ENCODE peak calls at places on chromosomes 12 and 14, in seven cellular contexts. K is prostate gland, D is ovary, S is adrenal gland, V is K562, U is gastrocnemius medialis, B is GM12878. T is an unnamed sample.

GRCh38 chr14:87483651-87484260 is 509.2 kb downstream of the GALC start:
- DNase-seq in K (no peak), S (no peak), U (no peak), D (no peak), V (no peak), B (no peak), T (no peak)

GRCh38 chr14:97783001-97783400 is 985.8 kb downstream of the VRK1 start:
- DNase-seq in U (no peak), V (no peak), K (no peak), B (no peak), S (no peak), D (no peak), T (no peak)

GRCh38 chr12:15220451-15220850 is 766 bp downstream of the RERG start:
- DNase-seq in V (no peak), D (no peak), S (peak; percentile 36), B (no peak), U (no peak), K (no peak), T (no peak)

GRCh38 chr14:50434530-50434929 is 37.8 kb upstream of the CDKL1 start:
- DNase-seq in S (no peak), U (no peak), D (no peak), B (no peak), V (no peak), K (no peak), T (no peak)

GRCh38 chr14:71060274-71060673 is 153.0 kb downstream of the PCNX1 start:
- DNase-seq in V (no peak), B (no peak), K (no peak), U (no peak), S (no peak), D (no peak), T (no peak)

GRCh38 chr12:102067574-102068258 is 5.9 kb upstream of the WASHC3 start:
- DNase-seq in S (no peak), D (no peak), U (no peak), K (no peak), V (no peak), B (no peak), T (no peak)

GRCh38 chr14:70955543-70956480 is 48.6 kb downstream of the PCNX1 start:
- DNase-seq in S (no peak), V (no peak), B (no peak), K (no peak), U (no peak), D (no peak), T (peak; percentile 68)

GRCh38 chr12:15701212-15701611 is 88.0 kb downstream of the EPS8 start:
- DNase-seq in D (no peak), U (no peak), S (no peak), V (no peak), B (no peak), K (no peak), T (peak; percentile 55)

GRCh38 chr12:46388427-46388992 is 15.9 kb upstream of the SLC38A2 start:
- DNase-seq in S (no peak), B (peak; percentile 75), U (no peak), V (no peak), D (no peak), K (no peak), T (peak; percentile 66)

GRCh38 chr14:94125659-94126418 is 3.6 kb downstream of the IFI27L2 start:
- DNase-seq in U (no peak), D (no peak), K (no peak), B (no peak), V (no peak), S (no peak), T (no peak)

GRCh38 chr14:100528962-100529560 is 58.2 kb downstream of the BEGAIN start:
- DNase-seq in S (no peak), K (no peak), D (no peak), V (no peak), U (no peak), B (no peak), T (no peak)

GRCh38 chr14:61553730-61554641 is 141.3 kb upstream of the HIF1A start:
- DNase-seq in K (no peak), U (no peak), D (no peak), V (no peak), S (peak; percentile 85), B (no peak), T (peak; percentile 45)

GRCh38 chr12:118737985-118738540 is 243.3 kb upstream of the SRRM4 start:
- DNase-seq in D (no peak), U (no peak), B (no peak), V (no peak), S (no peak), K (no peak), T (no peak)

GRCh38 chr12:64207453-64207852 is 14.6 kb downstream of the KICS2 start:
- DNase-seq in S (no peak), K (no peak), U (no peak), D (no peak), V (no peak), B (no peak), T (no peak)

GRCh38 chr14:90545966-90546751 is 149.3 kb downstream of the CALM1 start:
- DNase-seq in S (peak; percentile 64), K (no peak), B (no peak), D (no peak), V (no peak), U (peak; percentile 32), T (no peak)

GRCh38 chr12:108562348-108563134 is at the start of gene ISCU:
- DNase-seq in S (peak; percentile 97), B (peak; percentile 90), K (peak; percentile 95), V (peak; percentile 97), D (peak; percentile 99), U (peak; percentile 96), T (peak; percentile 100)

GRCh38 chr12:108561852-108562347 is 496 bp upstream of the ISCU start:
- DNase-seq in U (no peak), K (no peak), V (no peak), B (no peak), S (no peak), D (no peak), T (no peak)

GRCh38 chr12:108559748-108560147 is 1.2 kb downstream of the SART3 start:
- DNase-seq in K (no peak), B (no peak), V (peak; percentile 14), S (no peak), D (no peak), U (no peak), T (peak; percentile 33)

GRCh38 chr12:108560321-108560721 is 652 bp downstream of the SART3 start:
- DNase-seq in V (no peak), K (no peak), U (no peak), D (no peak), B (no peak), S (no peak), T (peak; percentile 62)

DNA sequence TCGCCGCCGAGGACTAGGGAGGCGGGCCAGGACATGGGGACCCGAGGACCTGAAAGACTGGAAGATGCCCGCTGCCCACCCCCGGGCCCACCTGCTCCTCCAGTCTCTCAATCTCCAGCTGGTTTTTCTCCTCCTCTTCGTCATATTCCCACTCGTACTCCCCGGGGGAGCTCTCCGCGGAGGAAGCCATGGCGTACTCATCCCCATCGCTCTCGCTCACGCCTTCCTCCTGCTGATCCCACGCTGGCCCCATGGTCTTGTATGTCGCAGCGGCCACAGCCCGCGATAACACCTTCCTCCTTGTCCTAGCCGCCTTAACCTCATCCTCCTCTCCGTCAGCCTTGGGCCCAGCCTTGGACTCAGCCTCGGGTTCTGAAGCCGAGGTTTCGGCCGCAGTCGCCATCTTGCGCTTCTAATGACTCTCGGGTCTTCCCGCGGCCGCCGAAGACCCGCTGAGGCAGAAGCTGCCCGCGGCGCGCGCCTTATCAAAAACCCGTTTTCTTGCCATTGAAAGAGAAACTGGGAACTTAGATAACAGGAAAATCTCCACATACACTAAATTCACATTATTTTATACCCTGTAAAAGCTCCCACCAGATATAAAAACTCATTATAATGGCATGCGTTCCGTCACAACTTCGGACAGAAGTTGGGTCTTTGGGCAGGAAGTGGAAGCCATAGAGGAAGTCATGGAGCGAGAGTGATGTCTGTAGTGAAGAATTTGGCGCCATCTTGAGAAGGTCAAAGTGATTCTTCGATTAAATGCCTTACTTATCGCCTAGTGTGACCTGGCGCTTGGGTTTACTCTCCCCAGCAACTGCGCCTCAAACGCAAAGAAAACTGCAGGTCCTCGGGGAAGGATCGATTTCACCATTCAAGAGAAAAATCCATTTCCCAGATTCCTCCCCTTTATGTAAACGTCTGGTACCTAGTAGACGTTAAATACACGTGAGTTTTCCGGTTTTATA is at the start of gene SART3:
- DNase-seq in S (peak; percentile 81), D (peak; percentile 81), K (peak; percentile 75), U (peak; percentile 49), B (peak; percentile 91), V (peak; percentile 79), T (peak; percentile 95)
- TF ChIP-seq POLR2A in S (peak; percentile 52), D (peak; percentile 57), K (peak; percentile 48), U (peak; percentile 69), B (peak; percentile 97), V (peak; percentile 91), T (peak; percentile 66)

GRCh38 chr12:53380797-53381738 is 1.1 kb downstream of the SP1 start:
- DNase-seq in U (no peak), V (no peak), D (peak; percentile 21), K (no peak), S (peak; percentile 53), B (no peak), T (peak; percentile 78)
- TF ChIP-seq POLR2A in U (no peak), V (no peak), D (no peak), K (no peak), S (peak; percentile 24), B (no peak), T (no peak)

GRCh38 chr12:716506-716905 is 35.9 kb upstream of the WNK1 start:
- DNase-seq in V (peak; percentile 19), K (no peak), B (no peak), S (peak; percentile 5), D (no peak), U (no peak), T (no peak)
- TF ChIP-seq POLR2A in V (no peak), K (no peak), B (no peak), S (no peak), D (no peak), U (no peak), T (no peak)

DNA sequence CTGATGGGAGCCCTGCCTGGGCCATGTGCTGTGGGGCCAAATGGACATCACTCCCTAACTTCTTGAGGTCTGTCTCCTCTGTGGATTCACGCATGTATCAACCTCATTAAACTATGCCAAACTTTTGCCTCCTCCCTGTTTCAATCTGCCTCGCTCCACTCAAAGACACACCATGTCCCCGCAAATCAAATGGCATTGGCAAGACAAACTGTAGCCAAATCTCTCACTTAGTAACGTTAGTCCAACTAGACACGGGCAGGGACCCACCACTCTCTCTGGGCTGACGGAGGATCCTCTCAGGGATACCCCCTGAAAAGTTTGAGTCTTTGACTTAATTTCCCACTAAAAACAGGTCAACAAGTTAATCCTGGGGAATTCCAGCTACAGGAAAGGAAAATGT is 8.0 kb downstream of the ZBTB39 start:
- DNase-seq in U (no peak), S (no peak), V (no peak), D (no peak), K (no peak), B (no peak), T (no peak)
- TF ChIP-seq POLR2A in U (no peak), S (no peak), V (no peak), D (no peak), K (no peak), B (no peak), T (no peak)

DNA sequence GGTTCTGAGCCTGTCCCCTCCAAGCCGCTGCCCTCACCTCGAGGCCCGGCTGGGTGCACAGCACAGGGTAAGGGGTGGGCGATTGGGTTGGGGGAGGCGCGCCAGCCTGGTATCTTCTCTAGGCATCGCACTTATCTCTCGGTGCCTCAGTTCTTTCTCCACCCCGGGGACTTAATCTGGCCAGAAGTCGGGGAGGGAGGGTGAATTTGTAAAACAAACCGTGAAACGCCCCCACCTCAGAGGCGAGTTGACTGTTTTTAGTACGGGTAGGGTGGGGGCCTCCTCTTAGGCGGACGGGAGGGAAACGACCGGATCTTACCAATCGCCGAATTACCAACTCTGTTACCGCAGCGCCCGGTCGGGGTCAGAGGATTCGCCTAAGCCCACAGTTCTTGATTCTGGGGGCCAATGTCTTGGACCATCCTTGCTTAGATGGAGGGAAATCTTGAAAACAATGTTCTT is 1.4 kb upstream of the TBX3 start:
- DNase-seq in B (no peak), K (no peak), V (no peak), D (peak; percentile 47), S (no peak), U (no peak), T (no peak)
- TF ChIP-seq POLR2A in B (no peak), K (no peak), V (no peak), D (no peak), S (no peak), U (no peak), T (no peak)

T was measured in NB4.